ENCODE peak calls at places on chromosomes 6 and 20, in four cellular contexts. T is neuronal stem cell, E is IMR-90, W is H1. M is an unnamed sample.

GRCh38 chr6:107656381-107656780 is 166.5 kb downstream of the SOBP start:
- DNase-seq in T (no peak), E (peak; percentile 41), W (no peak), M (no peak)

GRCh38 chr20:652611-653109 is 340 bp downstream of the SRXN1 start:
- DNase-seq in T (no peak), E (peak; percentile 44), W (no peak), M (no peak)

GRCh38 chr6:38871745-38872568 is 156.8 kb downstream of the DNAH8 start:
- DNase-seq in T (peak; percentile 63), E (peak; percentile 36), W (peak; percentile 39), M (peak; percentile 31)

GRCh38 chr6:163780993-163781392 is 366.5 kb downstream of the QKI start:
- DNase-seq in T (peak; percentile 15), E (peak; percentile 11), W (no peak), M (no peak)

GRCh38 chr20:13081877-13082276 is 73.1 kb downstream of the SPTLC3 start:
- DNase-seq in T (no peak), E (no peak), W (no peak), M (no peak)

GRCh38 chr20:59082077-59082740 is 39.6 kb upstream of the PRELID3B start:
- DNase-seq in T (no peak), E (peak; percentile 84), W (no peak), M (peak; percentile 93)

GRCh38 chr6:84150680-84151079 is 76.8 kb downstream of the CEP162 start:
- DNase-seq in T (no peak), E (peak; percentile 88), W (no peak), M (no peak)

GRCh38 chr20:19992996-19993908 is 23.9 kb upstream of the NAA20 start:
- DNase-seq in T (no peak), E (peak; percentile 91), W (no peak), M (peak; percentile 56)

GRCh38 chr6:22017272-22017671 is 279.6 kb downstream of the PRL start:
- DNase-seq in T (no peak), E (peak; percentile 67), W (no peak), M (no peak)

GRCh38 chr6:161058746-161059145 is 67.2 kb downstream of the MAP3K4 start:
- DNase-seq in T (no peak), E (peak; percentile 20), W (no peak), M (no peak)

GRCh38 chr6:105941616-105942412 is 144.3 kb upstream of the PRDM1 start:
- DNase-seq in T (no peak), E (peak; percentile 31), W (no peak), M (no peak)

GRCh38 chr6:165684333-165684732 is 21.3 kb upstream of the PDE10A start:
- DNase-seq in T (no peak), E (no peak), W (no peak), M (no peak)

GRCh38 chr6:53464942-53465460 is 79.9 kb downstream of the GCLC start:
- DNase-seq in T (no peak), E (peak; percentile 10), W (no peak), M (peak; percentile 91)

GRCh38 chr20:58154106-58154505 is 74.3 kb downstream of the ANKRD60 start:
- DNase-seq in T (no peak), E (no peak), W (no peak), M (no peak)

GRCh38 chr6:5213851-5214507 is 46.8 kb downstream of the LYRM4 start:
- DNase-seq in T (no peak), E (peak; percentile 82), W (no peak), M (peak; percentile 44)

GRCh38 chr20:3716195-3716834 is 3.9 kb upstream of the SIGLEC1 start:
- DNase-seq in T (peak; percentile 51), E (peak; percentile 37), W (peak; percentile 25), M (peak; percentile 69)

GRCh38 chr6:34063641-34064040 is 82.2 kb downstream of the GRM4 start:
- DNase-seq in T (no peak), E (no peak), W (no peak), M (no peak)

GRCh38 chr20:35055445-35056276 is 36.9 kb downstream of the TRPC4AP start:
- DNase-seq in T (no peak), E (peak; percentile 38), W (no peak), M (no peak)

GRCh38 chr6:158835616-158836221 is 16.6 kb upstream of the EZR start:
- DNase-seq in T (no peak), E (peak; percentile 30), W (no peak), M (peak; percentile 95)

GRCh38 chr6:133817460-133818047 is 71.4 kb upstream of the TCF21 start:
- DNase-seq in T (no peak), E (no peak), W (peak; percentile 61), M (peak; percentile 69)

GRCh38 chr6:4760773-4761172 is 15.4 kb upstream of the CDYL start:
- DNase-seq in T (no peak), E (no peak), W (no peak), M (no peak)

GRCh38 chr6:44925100-44925739 is 402.9 kb upstream of the RUNX2 start:
- DNase-seq in T (no peak), E (peak; percentile 5), W (no peak), M (peak; percentile 38)

GRCh38 chr6:90024633-90025032 is 130.4 kb downstream of the GJA10 start:
- DNase-seq in T (no peak), E (no peak), W (no peak), M (no peak)

GRCh38 chr6:47092249-47092648 is 50.1 kb upstream of the ADGRF1 start:
- DNase-seq in T (no peak), E (no peak), W (no peak), M (no peak)

GRCh38 chr6:47094351-47094925 is 52.3 kb upstream of the ADGRF1 start:
- DNase-seq in T (no peak), E (peak; percentile 13), W (no peak), M (peak; percentile 73)

GRCh38 chr6:47096233-47096887 is 54.2 kb upstream of the ADGRF1 start:
- DNase-seq in T (no peak), E (no peak), W (no peak), M (no peak)

GRCh38 chr6:47090881-47091280 is 48.7 kb upstream of the ADGRF1 start:
- DNase-seq in T (no peak), E (no peak), W (no peak), M (no peak)

GRCh38 chr6:47093169-47093568 is 51.0 kb upstream of the ADGRF1 start:
- DNase-seq in T (no peak), E (no peak), W (no peak), M (peak; percentile 90)
- H2BK120ac ChIP-seq in T (no peak overlapping the region), E (no peak overlapping the region), W (no peak overlapping the region), M (peak overlapping the region; percentile 57)

GRCh38 chr20:43843965-43844660 is 70.5 kb upstream of the TOX2 start:
- DNase-seq in T (no peak), E (no peak), W (no peak), M (no peak)
- H2BK120ac ChIP-seq in T (peak overlapping the region; percentile 27), E (peak overlapping the region; percentile 92), W (no peak overlapping the region), M (no peak overlapping the region)

GRCh38 chr6:12593720-12594540 is 122.6 kb upstream of the PHACTR1 start:
- DNase-seq in T (no peak), E (no peak), W (no peak), M (no peak)
- H2BK120ac ChIP-seq in T (no peak overlapping the region), E (peak overlapping the region; percentile 22), W (no peak overlapping the region), M (no peak overlapping the region)

GRCh38 chr20:5118220-5119142 is 1.3 kb downstream of the PCNA start:
- DNase-seq in T (no peak), E (no peak), W (no peak), M (no peak)
- H2BK120ac ChIP-seq in T (no peak overlapping the region), E (no peak overlapping the region), W (no peak overlapping the region), M (no peak overlapping the region)

GRCh38 chr20:31680286-31681127 is 42.2 kb downstream of the BCL2L1 start:
- DNase-seq in T (no peak), E (no peak), W (no peak), M (no peak)

GRCh38 chr20:31681128-31681727 is 41.4 kb downstream of the BCL2L1 start:
- DNase-seq in T (no peak), E (no peak), W (no peak), M (no peak)

GRCh38 chr20:31677553-31678260 is 40.0 kb downstream of the COX4I2 start:
- DNase-seq in T (no peak), E (no peak), W (no peak), M (peak; percentile 16)

GRCh38 chr20:31678389-31679356 is 41.0 kb downstream of the COX4I2 start:
- DNase-seq in T (no peak), E (no peak), W (no peak), M (peak; percentile 24)

GRCh38 chr20:31679357-31680285 is 41.9 kb downstream of the COX4I2 start:
- DNase-seq in T (no peak), E (no peak), W (no peak), M (no peak)
- H2BK120ac ChIP-seq in T (no peak overlapping the region), E (peak overlapping the region; percentile 61), W (peak overlapping the region; percentile 18), M (peak overlapping the region; percentile 27)

GRCh38 chr6:15622045-15622750 is 40.6 kb downstream of the DTNBP1 start:
- DNase-seq in T (no peak), E (peak; percentile 16), W (no peak), M (no peak)
- H2BK120ac ChIP-seq in T (no peak overlapping the region), E (no peak overlapping the region), W (no peak overlapping the region), M (no peak overlapping the region)

GRCh38 chr6:32853541-32854375 is at the start of the genes PSMB9 and TAP1:
- DNase-seq in T (peak; percentile 86), E (peak; percentile 90), W (peak; percentile 80), M (peak; percentile 98)
- H2BK120ac ChIP-seq in T (no peak within 1 kb of the TSS), E (peak within 1 kb of the TSS; percentile 93), W (no peak within 1 kb of the TSS), M (no peak within 1 kb of the TSS)

M was measured in trophoblast cell.